ENCODE peak calls at places on chromosomes 3 and 15, in six cellular contexts. Q is IMR-90; P is thoracic aorta; R is fibroblast of mammary gland; K is bronchial epithelial cell; V is CD8-positive, alpha-beta T cell. M is an unnamed sample.

GRCh38 chr15:77225088-77225487 is 154.2 kb upstream of the TSPAN3 start:
- DNase-seq in K (no peak), R (no peak), P (no peak), V (no peak), Q (peak), M (peak)

GRCh38 chr3:46138571-46138970 is 69.5 kb downstream of the CCR1 start:
- DNase-seq in V (no peak), P (no peak), R (no peak), Q (no peak), K (no peak), M (peak)

GRCh38 chr3:52281980-52282801 is 3.7 kb upstream of the WDR82 start:
- DNase-seq in V (peak), Q (no peak), K (no peak), P (no peak), R (peak), M (peak)

GRCh38 chr3:37054370-37054769 is 61.1 kb downstream of the MLH1 start:
- DNase-seq in P (no peak), R (peak), V (no peak), Q (peak), K (no peak), M (peak)

GRCh38 chr3:195257454-195258448 is 13.2 kb downstream of the XXYLT1 start:
- DNase-seq in R (peak), V (no peak), Q (peak), P (no peak), K (no peak), M (no peak)

GRCh38 chr15:79970921-79971434 is at the start of gene BCL2A1:
- DNase-seq in R (peak), Q (peak), P (no peak), K (peak), V (peak), M (peak)

GRCh38 chr3:4776980-4777581 is 202.2 kb upstream of the BHLHE40 start:
- DNase-seq in V (no peak), Q (no peak), P (no peak), K (peak), R (peak), M (peak)

GRCh38 chr3:23533596-23534386 is 272.0 kb upstream of the UBE2E1 start:
- DNase-seq in Q (no peak), P (no peak), V (no peak), K (no peak), R (no peak), M (peak)

GRCh38 chr3:174784206-174784934 is 74.8 kb upstream of the NAALADL2 start:
- DNase-seq in K (peak), P (no peak), Q (peak), R (peak), V (no peak), M (peak)

GRCh38 chr3:71580636-71581215 is 2.8 kb downstream of the FOXP1 start:
- DNase-seq in R (no peak), Q (no peak), P (no peak), V (no peak), K (peak), M (peak)

GRCh38 chr3:140585828-140586227 is 92.0 kb upstream of the TRIM42 start:
- DNase-seq in V (no peak), R (peak), Q (peak), K (peak), P (no peak), M (peak)

GRCh38 chr15:96064351-96064756 is 266.1 kb upstream of the NR2F2 start:
- DNase-seq in P (no peak), V (no peak), R (peak), Q (peak), K (no peak), M (peak)

GRCh38 chr15:97686324-97686723 is 274.2 kb upstream of the ARRDC4 start:
- DNase-seq in R (no peak), P (no peak), K (no peak), V (no peak), Q (no peak), M (no peak)

GRCh38 chr3:172198428-172198827 is 159.1 kb downstream of the FNDC3B start:
- DNase-seq in Q (no peak), P (no peak), K (no peak), V (no peak), R (no peak), M (no peak)

GRCh38 chr15:89003865-89004725 is 84.2 kb upstream of the ABHD2 start:
- DNase-seq in R (peak), P (no peak), V (no peak), K (peak), Q (peak), M (peak)

GRCh38 chr3:23258110-23258509 is 55.0 kb downstream of the UBE2E2 start:
- DNase-seq in P (no peak), R (peak), V (no peak), Q (peak), K (no peak), M (no peak)

GRCh38 chr3:190089711-190090110 is 31.0 kb downstream of the P3H2 start:
- DNase-seq in P (no peak), K (no peak), R (peak), V (no peak), Q (no peak), M (no peak)

GRCh38 chr3:147943265-147943945 is 534.2 kb downstream of the ZIC1 start:
- DNase-seq in V (no peak), R (peak), P (no peak), Q (peak), K (peak), M (peak)

GRCh38 chr15:43930556-43930955 is 103.8 kb downstream of the WDR76 start:
- DNase-seq in Q (no peak), R (no peak), P (no peak), V (no peak), K (no peak), M (no peak)

GRCh38 chr3:105228696-105229095 is 138.0 kb upstream of the ALCAM start:
- DNase-seq in P (no peak), V (no peak), K (peak), Q (no peak), R (peak), M (no peak)

GRCh38 chr3:161175506-161175905 is 45.6 kb upstream of the NMD3 start:
- DNase-seq in Q (no peak), R (no peak), K (no peak), V (no peak), P (no peak), M (no peak)

GRCh38 chr15:62163397-62163796 is 1.7 kb downstream of the C2CD4B start:
- DNase-seq in Q (no peak), R (no peak), K (no peak), V (no peak), P (no peak), M (no peak)

GRCh38 chr15:62163847-62164499 is 1.1 kb downstream of the C2CD4B start:
- DNase-seq in V (no peak), Q (no peak), P (no peak), K (no peak), R (no peak), M (no peak)

GRCh38 chr15:62164500-62165028 is 521 bp downstream of the C2CD4B start:
- DNase-seq in V (no peak), K (no peak), Q (no peak), P (no peak), R (no peak), M (no peak)

GRCh38 chr15:62165793-62166380 is 802 bp upstream of the C2CD4B start:
- DNase-seq in P (no peak), Q (no peak), K (no peak), R (peak), V (no peak), M (peak)

GRCh38 chr15:62165029-62165792 is at the start of gene C2CD4B:
- DNase-seq in Q (no peak), K (no peak), V (no peak), R (no peak), P (no peak), M (no peak)
- H3K4me3 ChIP-seq in Q (no peak), K (peak), V (no peak), R (no peak), P (peak), M (peak)

GRCh38 chr3:97970131-97970530 is 2.1 kb downstream of the RIOX2 start:
- DNase-seq in R (peak), P (no peak), K (no peak), V (no peak), Q (no peak), M (peak)
- TF ChIP-seq CTCF in R (no peak), P (no peak), K (no peak), V (no peak), Q (no peak), M (no peak)

GRCh38 chr15:41334293-41335120 is 1.8 kb downstream of the NUSAP1 start:
- DNase-seq in K (no peak), Q (no peak), V (no peak), P (no peak), R (no peak), M (no peak)
- H3K4me3 ChIP-seq in K (no peak), Q (no peak), V (no peak), P (no peak), R (peak), M (no peak)

GRCh38 chr3:180594631-180595348 is 7.2 kb upstream of the TTC14 start:
- DNase-seq in R (peak), K (peak), V (no peak), Q (peak), P (no peak), M (peak)
- TF ChIP-seq CTCF in R (peak), K (peak), V (no peak), Q (peak), P (no peak), M (peak)

GRCh38 chr15:90202929-90203328 is 1.8 kb downstream of the SEMA4B start:
- DNase-seq in P (no peak), R (no peak), V (no peak), Q (no peak), K (no peak), M (no peak)
- H3K4me3 ChIP-seq in P (no peak), R (no peak), V (no peak), Q (no peak), K (peak), M (no peak)

GRCh38 chr15:38474155-38474757 is 20.3 kb downstream of the FAM98B start:
- DNase-seq in R (peak), Q (peak), K (peak), P (no peak), V (peak), M (peak)
- TF ChIP-seq CTCF in R (peak), Q (peak), K (peak), P (peak), V (peak), M (peak)

GRCh38 chr3:143825513-143825912 is 22.8 kb downstream of the SLC9A9 start:
- DNase-seq in P (no peak), R (no peak), V (no peak), K (no peak), Q (no peak), M (no peak)
- H3K4me3 ChIP-seq in P (no peak), R (no peak), V (no peak), K (no peak), Q (no peak), M (no peak)